ENCODE peak calls at places on chromosome 3, in seven cellular contexts. One of them, this sample, is unnamed.

GRCh38 chr3:194315088-194315964 is 35.8 kb downstream of the CPN2 start:
- DNase-seq in NCI-H748 treated with DMSO at 0.1 percent for 48 hours: peak
- DNase-seq in HS-27A: no peak
- DNase-seq in hypothalamus: peak
- DNase-seq in suprapubic skin: peak
- DNase-seq in activated T-helper 1 cell treated with anti-CD3 and anti-CD28 coated beads, Interleukin-2, amount 50 U/mL, for 16 hours: peak
- DNase-seq in nephron progenitor cell: peak
- DNase-seq in this sample: peak

GRCh38 chr3:13347390-13347966 is 72.6 kb downstream of the NUP210 start:
- DNase-seq in suprapubic skin: no peak
- DNase-seq in NCI-H748 treated with DMSO at 0.1 percent for 48 hours: no peak
- DNase-seq in activated T-helper 1 cell treated with anti-CD3 and anti-CD28 coated beads, Interleukin-2, amount 50 U/mL, for 16 hours: no peak
- DNase-seq in HS-27A: no peak
- DNase-seq in nephron progenitor cell: no peak
- DNase-seq in hypothalamus: no peak
- DNase-seq in this sample: peak

GRCh38 chr3:40387001-40387894 is at the start of gene ENTPD3:
- DNase-seq in nephron progenitor cell: peak
- DNase-seq in activated T-helper 1 cell treated with anti-CD3 and anti-CD28 coated beads, Interleukin-2, amount 50 U/mL, for 16 hours: peak
- DNase-seq in suprapubic skin: no peak
- DNase-seq in HS-27A: no peak
- DNase-seq in hypothalamus: peak
- DNase-seq in NCI-H748 treated with DMSO at 0.1 percent for 48 hours: peak
- DNase-seq in this sample: peak

GRCh38 chr3:37074178-37074577 is 80.9 kb downstream of the MLH1 start:
- DNase-seq in activated T-helper 1 cell treated with anti-CD3 and anti-CD28 coated beads, Interleukin-2, amount 50 U/mL, for 16 hours: no peak
- DNase-seq in suprapubic skin: no peak
- DNase-seq in NCI-H748 treated with DMSO at 0.1 percent for 48 hours: no peak
- DNase-seq in HS-27A: peak
- DNase-seq in hypothalamus: no peak
- DNase-seq in nephron progenitor cell: no peak
- DNase-seq in this sample: no peak

GRCh38 chr3:52277972-52278509 is 408 bp downstream of the WDR82 start:
- DNase-seq in suprapubic skin: no peak
- DNase-seq in hypothalamus: no peak
- DNase-seq in HS-27A: peak
- DNase-seq in nephron progenitor cell: peak
- DNase-seq in NCI-H748 treated with DMSO at 0.1 percent for 48 hours: no peak
- DNase-seq in activated T-helper 1 cell treated with anti-CD3 and anti-CD28 coated beads, Interleukin-2, amount 50 U/mL, for 16 hours: no peak
- DNase-seq in this sample: no peak

GRCh38 chr3:82194870-82195269 is 433.4 kb upstream of the GBE1 start:
- DNase-seq in NCI-H748 treated with DMSO at 0.1 percent for 48 hours: no peak
- DNase-seq in activated T-helper 1 cell treated with anti-CD3 and anti-CD28 coated beads, Interleukin-2, amount 50 U/mL, for 16 hours: no peak
- DNase-seq in nephron progenitor cell: no peak
- DNase-seq in hypothalamus: no peak
- DNase-seq in suprapubic skin: no peak
- DNase-seq in HS-27A: no peak
- DNase-seq in this sample: no peak

GRCh38 chr3:190517696-190518095 is 3.8 kb downstream of the IL1RAP start:
- DNase-seq in suprapubic skin: no peak
- DNase-seq in hypothalamus: no peak
- DNase-seq in HS-27A: no peak
- DNase-seq in nephron progenitor cell: no peak
- DNase-seq in activated T-helper 1 cell treated with anti-CD3 and anti-CD28 coated beads, Interleukin-2, amount 50 U/mL, for 16 hours: no peak
- DNase-seq in NCI-H748 treated with DMSO at 0.1 percent for 48 hours: no peak
- DNase-seq in this sample: peak

GRCh38 chr3:186417791-186418190 is 55.8 kb upstream of the DGKG start:
- DNase-seq in nephron progenitor cell: no peak
- DNase-seq in activated T-helper 1 cell treated with anti-CD3 and anti-CD28 coated beads, Interleukin-2, amount 50 U/mL, for 16 hours: no peak
- DNase-seq in hypothalamus: no peak
- DNase-seq in NCI-H748 treated with DMSO at 0.1 percent for 48 hours: no peak
- DNase-seq in HS-27A: peak
- DNase-seq in suprapubic skin: no peak
- DNase-seq in this sample: peak

GRCh38 chr3:99974989-99975388 is 139.3 kb downstream of the FILIP1L start:
- DNase-seq in hypothalamus: no peak
- DNase-seq in NCI-H748 treated with DMSO at 0.1 percent for 48 hours: no peak
- DNase-seq in nephron progenitor cell: no peak
- DNase-seq in suprapubic skin: no peak
- DNase-seq in activated T-helper 1 cell treated with anti-CD3 and anti-CD28 coated beads, Interleukin-2, amount 50 U/mL, for 16 hours: no peak
- DNase-seq in HS-27A: no peak
- DNase-seq in this sample: no peak

GRCh38 chr3:5520237-5520636 is 332.7 kb downstream of the EDEM1 start:
- DNase-seq in nephron progenitor cell: no peak
- DNase-seq in hypothalamus: no peak
- DNase-seq in NCI-H748 treated with DMSO at 0.1 percent for 48 hours: no peak
- DNase-seq in activated T-helper 1 cell treated with anti-CD3 and anti-CD28 coated beads, Interleukin-2, amount 50 U/mL, for 16 hours: no peak
- DNase-seq in suprapubic skin: no peak
- DNase-seq in HS-27A: no peak
- DNase-seq in this sample: no peak

GRCh38 chr3:114660124-114660523 is 366.3 kb downstream of the TIGIT start:
- DNase-seq in HS-27A: no peak
- DNase-seq in suprapubic skin: no peak
- DNase-seq in activated T-helper 1 cell treated with anti-CD3 and anti-CD28 coated beads, Interleukin-2, amount 50 U/mL, for 16 hours: no peak
- DNase-seq in nephron progenitor cell: no peak
- DNase-seq in hypothalamus: no peak
- DNase-seq in NCI-H748 treated with DMSO at 0.1 percent for 48 hours: no peak
- DNase-seq in this sample: no peak

GRCh38 chr3:143307613-143308183 is 188.1 kb downstream of the CHST2 start:
- DNase-seq in HS-27A: no peak
- DNase-seq in suprapubic skin: no peak
- DNase-seq in activated T-helper 1 cell treated with anti-CD3 and anti-CD28 coated beads, Interleukin-2, amount 50 U/mL, for 16 hours: no peak
- DNase-seq in NCI-H748 treated with DMSO at 0.1 percent for 48 hours: no peak
- DNase-seq in hypothalamus: no peak
- DNase-seq in nephron progenitor cell: no peak
- DNase-seq in this sample: no peak

GRCh38 chr3:49534581-49535495 is 19.4 kb upstream of the BSN start:
- DNase-seq in activated T-helper 1 cell treated with anti-CD3 and anti-CD28 coated beads, Interleukin-2, amount 50 U/mL, for 16 hours: no peak
- DNase-seq in HS-27A: no peak
- DNase-seq in NCI-H748 treated with DMSO at 0.1 percent for 48 hours: peak
- DNase-seq in nephron progenitor cell: peak
- DNase-seq in hypothalamus: peak
- DNase-seq in suprapubic skin: no peak
- DNase-seq in this sample: no peak

GRCh38 chr3:185332026-185332735 is 30.8 kb upstream of the MAP3K13 start:
- DNase-seq in HS-27A: no peak
- DNase-seq in hypothalamus: no peak
- DNase-seq in nephron progenitor cell: no peak
- DNase-seq in NCI-H748 treated with DMSO at 0.1 percent for 48 hours: peak
- DNase-seq in suprapubic skin: no peak
- DNase-seq in activated T-helper 1 cell treated with anti-CD3 and anti-CD28 coated beads, Interleukin-2, amount 50 U/mL, for 16 hours: no peak
- DNase-seq in this sample: peak

GRCh38 chr3:123781571-123782275 is 102.4 kb downstream of the MYLK start:
- DNase-seq in NCI-H748 treated with DMSO at 0.1 percent for 48 hours: no peak
- DNase-seq in hypothalamus: no peak
- DNase-seq in nephron progenitor cell: no peak
- DNase-seq in suprapubic skin: no peak
- DNase-seq in activated T-helper 1 cell treated with anti-CD3 and anti-CD28 coated beads, Interleukin-2, amount 50 U/mL, for 16 hours: no peak
- DNase-seq in HS-27A: no peak
- DNase-seq in this sample: no peak

GRCh38 chr3:184362668-184363540 is 1.4 kb downstream of the POLR2H start:
- DNase-seq in activated T-helper 1 cell treated with anti-CD3 and anti-CD28 coated beads, Interleukin-2, amount 50 U/mL, for 16 hours: peak
- DNase-seq in hypothalamus: peak
- DNase-seq in NCI-H748 treated with DMSO at 0.1 percent for 48 hours: peak
- DNase-seq in nephron progenitor cell: peak
- DNase-seq in suprapubic skin: peak
- DNase-seq in HS-27A: peak
- DNase-seq in this sample: peak

GRCh38 chr3:45807645-45808540 is 11.6 kb upstream of the SLC6A20 start:
- DNase-seq in suprapubic skin: no peak
- DNase-seq in HS-27A: no peak
- DNase-seq in hypothalamus: no peak
- DNase-seq in NCI-H748 treated with DMSO at 0.1 percent for 48 hours: peak
- DNase-seq in nephron progenitor cell: no peak
- DNase-seq in activated T-helper 1 cell treated with anti-CD3 and anti-CD28 coated beads, Interleukin-2, amount 50 U/mL, for 16 hours: no peak
- DNase-seq in this sample: no peak

GRCh38 chr3:58737644-58738043 is 71.1 kb upstream of the FAM3D start:
- DNase-seq in nephron progenitor cell: no peak
- DNase-seq in NCI-H748 treated with DMSO at 0.1 percent for 48 hours: no peak
- DNase-seq in suprapubic skin: no peak
- DNase-seq in HS-27A: no peak
- DNase-seq in hypothalamus: no peak
- DNase-seq in activated T-helper 1 cell treated with anti-CD3 and anti-CD28 coated beads, Interleukin-2, amount 50 U/mL, for 16 hours: no peak
- DNase-seq in this sample: no peak

GRCh38 chr3:170766823-170767575 is 103.0 kb downstream of the RPL22L1 start:
- DNase-seq in HS-27A: no peak
- DNase-seq in NCI-H748 treated with DMSO at 0.1 percent for 48 hours: no peak
- DNase-seq in activated T-helper 1 cell treated with anti-CD3 and anti-CD28 coated beads, Interleukin-2, amount 50 U/mL, for 16 hours: no peak
- DNase-seq in hypothalamus: no peak
- DNase-seq in suprapubic skin: no peak
- DNase-seq in nephron progenitor cell: no peak
- DNase-seq in this sample: no peak

GRCh38 chr3:152026033-152026556 is 152.7 kb downstream of the SUCNR1 start:
- DNase-seq in hypothalamus: no peak
- DNase-seq in NCI-H748 treated with DMSO at 0.1 percent for 48 hours: peak
- DNase-seq in nephron progenitor cell: no peak
- DNase-seq in suprapubic skin: no peak
- DNase-seq in HS-27A: peak
- DNase-seq in activated T-helper 1 cell treated with anti-CD3 and anti-CD28 coated beads, Interleukin-2, amount 50 U/mL, for 16 hours: no peak
- DNase-seq in this sample: peak

GRCh38 chr3:43858052-43858701 is 167.4 kb downstream of the ABHD5 start:
- DNase-seq in suprapubic skin: no peak
- DNase-seq in nephron progenitor cell: no peak
- DNase-seq in NCI-H748 treated with DMSO at 0.1 percent for 48 hours: no peak
- DNase-seq in activated T-helper 1 cell treated with anti-CD3 and anti-CD28 coated beads, Interleukin-2, amount 50 U/mL, for 16 hours: no peak
- DNase-seq in HS-27A: no peak
- DNase-seq in hypothalamus: no peak
- DNase-seq in this sample: no peak

GRCh38 chr3:139204756-139205155 is 139.1 kb upstream of the MRPS22 start:
- DNase-seq in nephron progenitor cell: no peak
- DNase-seq in HS-27A: no peak
- DNase-seq in activated T-helper 1 cell treated with anti-CD3 and anti-CD28 coated beads, Interleukin-2, amount 50 U/mL, for 16 hours: no peak
- DNase-seq in hypothalamus: no peak
- DNase-seq in NCI-H748 treated with DMSO at 0.1 percent for 48 hours: no peak
- DNase-seq in suprapubic skin: no peak
- DNase-seq in this sample: no peak

GRCh38 chr3:184598220-184598927 is 36.8 kb downstream of the EPHB3 start:
- DNase-seq in suprapubic skin: no peak
- DNase-seq in activated T-helper 1 cell treated with anti-CD3 and anti-CD28 coated beads, Interleukin-2, amount 50 U/mL, for 16 hours: no peak
- DNase-seq in NCI-H748 treated with DMSO at 0.1 percent for 48 hours: no peak
- DNase-seq in nephron progenitor cell: no peak
- DNase-seq in HS-27A: no peak
- DNase-seq in hypothalamus: no peak
- DNase-seq in this sample: no peak

GRCh38 chr3:57983734-57984518 is 24.3 kb upstream of the FLNB start:
- DNase-seq in NCI-H748 treated with DMSO at 0.1 percent for 48 hours: no peak
- DNase-seq in nephron progenitor cell: no peak
- DNase-seq in HS-27A: peak
- DNase-seq in hypothalamus: no peak
- DNase-seq in activated T-helper 1 cell treated with anti-CD3 and anti-CD28 coated beads, Interleukin-2, amount 50 U/mL, for 16 hours: no peak
- DNase-seq in suprapubic skin: no peak
- DNase-seq in this sample: peak

GRCh38 chr3:181317521-181317920 is 328.0 kb upstream of the DNAJC19 start:
- DNase-seq in NCI-H748 treated with DMSO at 0.1 percent for 48 hours: no peak
- DNase-seq in hypothalamus: no peak
- DNase-seq in nephron progenitor cell: no peak
- DNase-seq in suprapubic skin: no peak
- DNase-seq in HS-27A: no peak
- DNase-seq in activated T-helper 1 cell treated with anti-CD3 and anti-CD28 coated beads, Interleukin-2, amount 50 U/mL, for 16 hours: no peak
- DNase-seq in this sample: peak

GRCh38 chr3:44359146-44359751 is 20.7 kb downstream of the TCAIM start:
- DNase-seq in hypothalamus: no peak
- DNase-seq in activated T-helper 1 cell treated with anti-CD3 and anti-CD28 coated beads, Interleukin-2, amount 50 U/mL, for 16 hours: no peak
- DNase-seq in nephron progenitor cell: peak
- DNase-seq in HS-27A: no peak
- DNase-seq in NCI-H748 treated with DMSO at 0.1 percent for 48 hours: no peak
- DNase-seq in suprapubic skin: no peak
- DNase-seq in this sample: no peak